ENCODE peak calls at places on chromosome 11, in eight cellular contexts. Q is CD8-positive, alpha-beta T cell; L is A549; S is fibroblast of the aortic adventitia; O is hepatocyte; W is fibroblast of pulmonary artery; D is upper lobe of right lung; E is fibroblast of mammary gland. C is an unnamed sample.

GRCh38 chr11:121318848-121319834 is 26.6 kb downstream of the SC5D start:
- DNase-seq in Q (no peak), W (peak; percentile 68), S (peak; percentile 68), E (peak; percentile 55), O (peak; percentile 71), D (no peak), L (no peak), C (no peak)

GRCh38 chr11:60717956-60718355 is 6.6 kb upstream of the MS4A18 start:
- DNase-seq in W (no peak), L (no peak), Q (no peak), O (no peak), S (no peak), D (no peak), E (no peak), C (no peak)

GRCh38 chr11:10019906-10020682 is 273.9 kb downstream of the SBF2 start:
- DNase-seq in E (no peak), Q (no peak), L (no peak), O (peak; percentile 34), W (no peak), S (no peak), D (no peak), C (no peak)

GRCh38 chr11:113647856-113648255 is 58.3 kb downstream of the TMPRSS5 start:
- DNase-seq in S (no peak), L (no peak), E (no peak), D (no peak), Q (no peak), W (no peak), O (no peak), C (no peak)

GRCh38 chr11:9753031-9753430 is 89.2 kb downstream of the SWAP70 start:
- DNase-seq in L (no peak), S (peak; percentile 68), O (no peak), D (no peak), Q (no peak), W (peak; percentile 57), E (peak; percentile 81), C (no peak)

GRCh38 chr11:75140269-75141138 is 10.4 kb upstream of the SLCO2B1 start:
- DNase-seq in L (peak; percentile 61), D (peak; percentile 85), E (peak; percentile 18), S (peak; percentile 29), W (peak; percentile 43), Q (peak; percentile 57), O (peak; percentile 75), C (peak; percentile 79)

GRCh38 chr11:34731596-34731995 is 110.7 kb downstream of the EHF start:
- DNase-seq in W (no peak), D (no peak), S (no peak), Q (no peak), O (no peak), L (no peak), E (peak; percentile 52), C (no peak)

GRCh38 chr11:107947904-107948303 is 19.7 kb downstream of the RAB39A start:
- DNase-seq in Q (no peak), O (no peak), L (no peak), D (no peak), W (no peak), E (no peak), S (no peak), C (no peak)

GRCh38 chr11:2071748-2072385 is 67.3 kb downstream of the IGF2 start:
- DNase-seq in L (no peak), O (no peak), D (peak; percentile 36), W (peak; percentile 16), E (no peak), Q (no peak), S (no peak), C (no peak)

GRCh38 chr11:107565219-107565937 is at the start of gene ALKBH8:
- DNase-seq in O (peak; percentile 83), W (peak; percentile 64), Q (peak; percentile 51), E (peak; percentile 56), D (peak; percentile 86), S (peak; percentile 63), L (peak; percentile 52), C (peak; percentile 34)

GRCh38 chr11:115322553-115323203 is 181.5 kb downstream of the CADM1 start:
- DNase-seq in W (no peak), E (no peak), Q (no peak), S (no peak), D (no peak), O (no peak), L (no peak), C (no peak)

GRCh38 chr11:100831929-100832480 is 144.9 kb downstream of the ARHGAP42 start:
- DNase-seq in Q (no peak), W (no peak), O (no peak), E (peak; percentile 42), D (no peak), L (no peak), S (no peak), C (no peak)

GRCh38 chr11:82105331-82105992 is 628.2 kb downstream of the FAM181B start:
- DNase-seq in L (no peak), W (no peak), Q (no peak), O (no peak), S (no peak), D (no peak), E (no peak), C (no peak)

DNA sequence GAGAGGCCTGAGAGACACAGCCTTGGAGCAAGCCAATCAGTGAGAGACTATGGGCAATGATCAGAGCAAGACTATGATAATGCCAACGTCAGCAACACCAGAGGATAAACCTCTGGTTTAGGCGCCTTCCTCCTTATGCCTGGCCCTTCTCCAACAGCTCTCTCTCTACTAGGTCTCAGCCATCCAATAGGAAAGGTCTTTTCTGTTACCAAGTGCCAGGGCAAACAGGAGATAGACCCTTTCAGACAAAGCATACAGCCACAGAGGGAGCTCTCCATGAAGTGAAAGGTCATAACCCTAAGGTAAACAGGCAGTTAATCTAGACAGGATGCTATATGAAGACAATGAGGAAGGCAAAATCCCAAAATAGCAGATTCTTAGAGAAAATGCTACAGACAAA is 9.5 kb downstream of the STK33 start:
- DNase-seq in S (no peak), D (no peak), L (no peak), E (no peak), W (no peak), O (no peak), Q (no peak), C (no peak)
- TF ChIP-seq CTCF in S (no peak), D (no peak), L (no peak), E (no peak), W (no peak), O (no peak), Q (no peak), C (no peak)

DNA sequence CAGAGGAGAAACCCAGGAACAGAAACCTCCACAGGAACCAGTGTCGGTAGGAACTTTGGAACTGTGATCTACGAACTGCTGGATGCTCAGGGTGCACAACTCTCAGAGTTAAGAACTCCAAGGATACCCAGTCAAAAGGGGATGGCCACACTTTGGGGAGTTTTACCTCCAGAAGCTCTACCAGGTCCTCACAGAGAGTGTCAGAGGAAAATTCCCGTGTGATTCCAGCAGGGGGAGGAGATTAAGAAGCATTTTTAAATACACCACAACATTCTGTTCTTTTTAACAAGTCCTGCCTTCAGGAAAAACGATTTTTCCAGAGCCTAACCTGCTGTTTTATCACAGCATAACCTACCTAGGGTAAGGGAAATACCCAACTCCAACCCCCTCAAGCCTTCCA is 104.0 kb downstream of the SOX6 start:
- DNase-seq in O (peak; percentile 19), E (no peak), L (peak; percentile 3), W (peak; percentile 13), Q (no peak), S (no peak), D (no peak), C (no peak)
- TF ChIP-seq CTCF in O (no peak), E (no peak), L (no peak), W (peak; percentile 20), Q (no peak), S (no peak), D (no peak), C (no peak)

DNA sequence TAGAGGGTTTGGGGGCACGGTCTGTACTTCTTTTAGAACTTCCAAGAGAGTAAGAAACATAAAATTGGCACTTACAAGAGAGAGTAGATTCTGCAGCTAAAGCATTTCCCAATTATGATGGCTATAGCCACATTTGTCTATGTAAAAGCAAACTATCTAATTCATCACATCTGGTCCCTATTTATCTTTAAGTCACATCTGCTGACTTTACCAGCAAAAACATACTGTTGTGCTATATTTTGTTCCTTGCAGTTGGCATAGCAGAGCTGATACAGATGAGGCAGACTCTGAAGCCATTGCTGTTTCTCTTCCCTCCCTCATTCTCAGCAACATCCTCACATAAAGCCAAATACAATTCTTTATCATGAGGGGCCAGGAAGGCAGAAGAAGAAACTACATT is 1533.5 kb upstream of the RAG2 start:
- DNase-seq in L (no peak), E (no peak), D (no peak), W (no peak), S (no peak), O (no peak), Q (no peak), C (no peak)
- TF ChIP-seq CTCF in L (no peak), E (no peak), D (no peak), W (no peak), S (no peak), O (no peak), Q (no peak), C (no peak)

DNA sequence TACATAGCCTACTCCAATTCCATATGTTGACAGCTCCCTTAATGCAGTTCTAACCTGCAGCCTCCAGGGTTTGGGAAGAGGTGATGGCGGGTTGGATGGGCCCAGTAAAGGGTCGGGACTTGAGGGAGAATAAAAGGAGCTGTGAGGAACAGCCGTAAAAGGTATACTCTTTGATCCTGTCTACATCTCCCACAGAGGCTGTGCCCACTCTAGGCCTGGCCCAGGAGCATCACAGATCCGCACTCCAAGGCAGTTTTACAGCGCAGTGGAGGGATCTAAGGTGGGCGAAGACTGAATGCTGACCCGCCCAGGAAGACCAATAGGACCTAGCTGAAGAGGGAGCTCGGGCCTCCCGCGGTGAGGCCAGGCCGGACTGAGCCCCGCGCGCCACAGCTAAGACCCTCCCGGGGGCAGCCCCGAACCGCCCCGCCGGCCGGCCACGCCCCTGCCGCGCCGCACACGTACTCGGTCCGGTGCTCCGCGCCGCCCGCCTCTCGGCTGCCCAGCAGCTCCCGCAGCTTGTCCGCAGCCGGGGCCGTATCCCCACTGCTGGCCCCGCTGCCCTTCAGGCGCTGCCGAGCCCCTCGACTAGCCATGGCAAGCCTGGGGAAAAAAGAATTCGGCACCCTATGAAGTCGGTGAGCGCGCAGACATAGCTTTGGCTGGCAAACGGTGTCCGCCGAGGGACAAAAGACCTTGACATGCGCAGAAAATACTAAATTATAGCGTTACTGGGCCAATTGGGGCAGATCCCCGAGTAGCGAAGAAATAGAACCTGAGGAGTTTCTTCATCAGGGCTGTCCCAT is at the start of gene ALG9:
- DNase-seq in Q (peak; percentile 80), L (peak; percentile 70), S (peak; percentile 90), W (peak; percentile 90), D (peak; percentile 91), E (peak; percentile 82), O (peak; percentile 84), C (peak; percentile 57)
- TF ChIP-seq CTCF in Q (peak; percentile 18), L (no peak), S (peak; percentile 61), W (peak; percentile 43), D (no peak), E (peak; percentile 42), O (peak; percentile 22), C (no peak)

DNA sequence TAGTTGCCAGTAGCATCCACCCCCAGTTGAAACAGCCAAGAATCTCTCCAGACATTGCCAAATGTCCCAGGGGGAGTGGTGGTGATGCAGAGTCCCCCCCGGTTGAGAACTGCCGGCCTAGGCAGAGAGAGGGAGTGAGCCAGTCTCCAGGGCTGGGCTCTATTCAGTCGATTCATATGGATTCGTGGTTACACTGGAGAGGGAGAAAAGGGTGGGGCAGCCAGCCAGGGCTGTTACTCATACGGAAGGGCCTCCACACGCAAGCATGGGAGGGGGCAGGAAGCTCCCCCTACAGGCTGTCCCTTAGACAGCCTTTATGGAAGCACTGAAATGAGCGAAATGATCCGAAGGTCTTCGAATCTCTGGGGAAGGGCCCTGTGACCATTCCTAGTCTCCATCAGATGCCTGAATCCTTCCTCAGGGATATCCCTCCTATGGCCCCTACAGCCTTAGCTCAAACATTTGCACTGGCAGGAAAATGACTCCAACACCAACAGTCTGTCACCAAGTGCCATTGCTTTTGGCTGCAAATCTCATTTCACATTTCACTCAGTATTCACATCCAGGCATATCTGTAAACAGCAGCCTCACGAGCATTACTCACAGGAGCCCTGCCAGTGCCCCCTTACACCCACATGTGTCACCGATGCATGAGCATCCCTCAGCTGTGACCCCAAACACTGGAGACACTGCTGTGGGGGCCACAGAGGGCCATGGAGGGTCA is 18.4 kb upstream of the TLCD5 start:
- DNase-seq in W (peak; percentile 84), E (peak; percentile 94), D (no peak), O (peak; percentile 81), Q (no peak), S (peak; percentile 96), L (peak; percentile 31), C (no peak)
- TF ChIP-seq CTCF in W (peak; percentile 59), E (peak; percentile 74), D (peak; percentile 8), O (peak; percentile 30), Q (no peak), S (peak; percentile 79), L (no peak), C (no peak)